ENCODE peak calls at places on chromosomes 3 and 15, in four cellular contexts. B, J, N and S are unnamed samples.

GRCh38 chr3:157533298-157533870 is 30.2 kb upstream of the VEPH1 start:
- DNase-seq in B (no peak), J (no peak), N (no peak), S (no peak)

GRCh38 chr3:184727357-184728060 is 15.6 kb upstream of the MAGEF1 start:
- DNase-seq in B (peak; percentile 62), J (peak; percentile 68), N (peak; percentile 56), S (peak; percentile 66)

GRCh38 chr3:79039192-79039591 is 728.6 kb downstream of the ROBO1 start:
- DNase-seq in B (no peak), J (no peak), N (no peak), S (no peak)

GRCh38 chr3:53819163-53819868 is 26.9 kb downstream of the CHDH start:
- DNase-seq in B (no peak), J (no peak), N (no peak), S (no peak)

GRCh38 chr3:12903881-12904280 is 62.5 kb upstream of the RPL32 start:
- DNase-seq in B (no peak), J (no peak), N (no peak), S (no peak)

GRCh38 chr3:133697960-133698359 is 36.2 kb upstream of the TOPBP1 start:
- DNase-seq in B (no peak), J (no peak), N (no peak), S (no peak)

GRCh38 chr3:67489816-67490215 is 164.6 kb downstream of the SUCLG2 start:
- DNase-seq in B (no peak), J (no peak), N (no peak), S (no peak)

GRCh38 chr15:70761931-70762468 is 1.4 kb downstream of the UACA start:
- DNase-seq in B (no peak), J (no peak), N (no peak), S (no peak)

GRCh38 chr3:23712656-23713559 is 92.8 kb upstream of the UBE2E1 start:
- DNase-seq in B (no peak), J (peak; percentile 38), N (peak; percentile 29), S (peak; percentile 55)

GRCh38 chr15:80160570-80161156 is 7.9 kb downstream of the FAH start:
- DNase-seq in B (peak; percentile 72), J (peak; percentile 68), N (peak; percentile 88), S (no peak)

GRCh38 chr3:22392859-22393258 is 641.8 kb upstream of the ZNF385D start:
- DNase-seq in B (no peak), J (no peak), N (no peak), S (no peak)

GRCh38 chr3:42655980-42656679 is 2.6 kb downstream of the ZBTB47 start:
- DNase-seq in B (no peak), J (no peak), N (peak; percentile 66), S (peak; percentile 45)

GRCh38 chr3:58039609-58040008 is 31.4 kb downstream of the FLNB start:
- DNase-seq in B (no peak), J (no peak), N (no peak), S (no peak)

GRCh38 chr3:182795383-182795782 is 2.1 kb downstream of the ATP11B start:
- DNase-seq in B (no peak), J (no peak), N (no peak), S (no peak)

GRCh38 chr15:34514251-34514760 is 69.1 kb downstream of the GOLGA8B start:
- DNase-seq in B (no peak), J (peak; percentile 21), N (peak; percentile 70), S (peak; percentile 80)

GRCh38 chr3:38168988-38169363 is 3.6 kb downstream of the OXSR1 start:
- DNase-seq in B (no peak), J (no peak), N (no peak), S (no peak)

GRCh38 chr3:30493912-30494311 is 112.5 kb upstream of the TGFBR2 start:
- DNase-seq in B (no peak), J (no peak), N (no peak), S (no peak)

GRCh38 chr3:115160295-115160694 is 13.2 kb upstream of the ZBTB20 start:
- DNase-seq in B (no peak), J (no peak), N (no peak), S (no peak)

GRCh38 chr15:49915822-49916221 is 203.2 kb downstream of the ATP8B4 start:
- DNase-seq in B (no peak), J (no peak), N (no peak), S (no peak)

GRCh38 chr15:49918106-49918505 is 200.9 kb downstream of the ATP8B4 start:
- DNase-seq in B (no peak), J (no peak), N (peak; percentile 59), S (no peak)

GRCh38 chr15:49916998-49917397 is 202.0 kb downstream of the ATP8B4 start:
- DNase-seq in B (no peak), J (no peak), N (no peak), S (no peak)
- H3K4me1 ChIP-seq in B (no peaks in the 10 kb centered on the region), J (peaks cover 7% of the 10 kb centered on the region), N (no peaks in the 10 kb centered on the region), S (no peaks in the 10 kb centered on the region)

GRCh38 chr15:62306851-62307504 is 141.9 kb upstream of the C2CD4B start:
- DNase-seq in B (peak; percentile 24), J (peak; percentile 88), N (peak; percentile 61), S (no peak)

GRCh38 chr15:62297933-62298332 is 132.8 kb upstream of the C2CD4B start:
- DNase-seq in B (no peak), J (no peak), N (no peak), S (no peak)

GRCh38 chr15:62299541-62299940 is 134.5 kb upstream of the C2CD4B start:
- DNase-seq in B (no peak), J (no peak), N (no peak), S (no peak)

GRCh38 chr15:62298811-62299210 is 133.7 kb upstream of the C2CD4B start:
- DNase-seq in B (no peak), J (no peak), N (no peak), S (no peak)

GRCh38 chr15:62301993-62302665 is 137.0 kb upstream of the C2CD4B start:
- DNase-seq in B (no peak), J (no peak), N (no peak), S (no peak)
- TF ChIP-seq POLR2A in B (no peak), J (no peak), N (no peak), S (no peak)

GRCh38 chr3:108001457-108001856 is 89.4 kb downstream of the CD47 start:
- DNase-seq in B (no peak), J (peak; percentile 5), N (no peak), S (no peak)

GRCh38 chr3:107994181-107994580 is 96.7 kb downstream of the CD47 start:
- DNase-seq in B (no peak), J (no peak), N (no peak), S (no peak)

GRCh38 chr3:107997666-107998065 is 93.2 kb downstream of the CD47 start:
- DNase-seq in B (no peak), J (no peak), N (no peak), S (no peak)

GRCh38 chr3:107994954-107995715 is 95.7 kb downstream of the CD47 start:
- DNase-seq in B (no peak), J (no peak), N (no peak), S (no peak)

GRCh38 chr3:107999215-107999775 is 91.5 kb downstream of the CD47 start:
- DNase-seq in B (no peak), J (peak; percentile 26), N (no peak), S (no peak)
- H3K4me1 ChIP-seq in B (no peaks in the 10 kb centered on the region), J (peaks cover 17% of the 10 kb centered on the region), N (no peaks in the 10 kb centered on the region), S (no peaks in the 10 kb centered on the region)

GRCh38 chr3:63385629-63386028 is 107.5 kb downstream of the SYNPR start:
- DNase-seq in B (no peak), J (no peak), N (no peak), S (no peak)
- TF ChIP-seq POLR2A in B (no peak), J (no peak), N (no peak), S (no peak)

GRCh38 chr3:171792549-171792948 is 17.7 kb downstream of the PLD1 start:
- DNase-seq in B (no peak), J (no peak), N (peak; percentile 59), S (no peak)
- H3K4me1 ChIP-seq in B (peaks cover 4% of the 10 kb centered on the region), J (peaks cover 31% of the 10 kb centered on the region), N (peaks cover 16% of the 10 kb centered on the region), S (peaks cover 19% of the 10 kb centered on the region)